ENCODE peak calls at places on chromosomes 3 and 15, in eight cellular contexts. M, Q, C, G, U, D, Y and T are unnamed samples.

GRCh38 chr15:25059698-25060471 is 105.1 kb downstream of the SNRPN start:
- DNase-seq in G (no peak), U (no peak), C (no peak), M (no peak), Y (no peak), D (no peak), Q (no peak), T (no peak)

GRCh38 chr3:165696496-165696895 is 140.7 kb downstream of the BCHE start:
- DNase-seq in Q (no peak), D (no peak), Y (no peak), G (no peak), C (no peak), M (no peak), U (no peak), T (no peak)

GRCh38 chr3:113185436-113185835 is 25.9 kb upstream of the BOC start:
- DNase-seq in D (no peak), C (no peak), G (no peak), U (peak), Y (no peak), M (peak), Q (no peak), T (no peak)

GRCh38 chr15:40747685-40748631 is 7.1 kb downstream of the RMDN3 start:
- DNase-seq in C (no peak), D (no peak), M (no peak), G (no peak), Q (no peak), Y (no peak), U (no peak), T (no peak)

GRCh38 chr3:195165790-195166189 is 105.2 kb downstream of the XXYLT1 start:
- DNase-seq in U (no peak), Y (no peak), G (no peak), D (no peak), Q (no peak), C (no peak), M (no peak), T (no peak)

GRCh38 chr15:66269326-66270090 is 16.0 kb upstream of the MEGF11 start:
- DNase-seq in C (no peak), U (no peak), Q (peak), G (peak), D (no peak), Y (peak), M (peak), T (peak)

GRCh38 chr3:43192028-43192427 is 86.1 kb upstream of the POMGNT2 start:
- DNase-seq in C (no peak), M (no peak), Q (no peak), D (no peak), Y (no peak), G (no peak), U (no peak), T (no peak)

GRCh38 chr3:46966811-46967210 is 9.7 kb downstream of the CCDC12 start:
- DNase-seq in Q (no peak), Y (no peak), G (no peak), C (no peak), D (no peak), M (no peak), U (no peak), T (no peak)

GRCh38 chr3:57098418-57099310 is 38.2 kb downstream of the SPATA12 start:
- DNase-seq in G (no peak), D (no peak), Y (no peak), M (no peak), U (no peak), C (no peak), Q (no peak), T (no peak)

GRCh38 chr3:119295816-119296484 is 1.8 kb downstream of the ARHGAP31 start:
- DNase-seq in Y (no peak), C (no peak), U (no peak), Q (no peak), G (no peak), D (no peak), M (peak), T (no peak)

GRCh38 chr3:20480771-20481170 is 294.8 kb upstream of the SGO1 start:
- DNase-seq in D (no peak), Y (no peak), U (no peak), C (no peak), G (peak), Q (no peak), M (peak), T (peak)

GRCh38 chr3:135567223-135567622 is 398.3 kb upstream of the PPP2R3A start:
- DNase-seq in M (no peak), G (no peak), C (no peak), Y (no peak), D (no peak), Q (no peak), U (peak), T (no peak)

GRCh38 chr15:44716983-44717602 is 5.8 kb downstream of the B2M start:
- DNase-seq in Q (no peak), Y (no peak), U (no peak), C (no peak), D (no peak), G (no peak), M (no peak), T (no peak)

GRCh38 chr15:98292442-98293240 is 332.1 kb downstream of the ARRDC4 start:
- DNase-seq in G (peak), D (peak), C (peak), M (peak), Q (peak), Y (peak), U (no peak), T (peak)

GRCh38 chr3:52809821-52810377 is 15.3 kb downstream of the ITIH3 start:
- DNase-seq in M (no peak), Y (no peak), D (no peak), C (no peak), U (no peak), Q (no peak), G (no peak), T (no peak)

DNA sequence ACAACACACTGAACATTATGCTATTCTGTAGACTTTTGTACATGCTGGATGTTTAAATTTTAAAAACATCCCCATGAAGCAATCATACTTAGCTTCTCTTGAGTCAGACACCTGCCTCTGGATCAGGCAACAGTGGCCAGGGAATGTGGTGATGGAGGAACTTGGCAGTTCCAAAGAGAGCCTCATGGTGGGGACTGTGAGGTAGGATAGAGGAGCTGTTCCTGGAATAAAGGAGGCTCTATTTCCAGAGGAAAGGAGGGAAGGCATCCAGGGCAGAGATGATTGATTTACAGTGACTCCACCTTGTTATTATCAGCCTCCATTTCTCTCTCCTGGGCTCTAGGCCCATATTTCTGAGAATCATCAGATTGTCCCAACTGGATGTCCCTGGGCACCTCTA is 35.0 kb upstream of the ABHD17C start:
- DNase-seq in M (no peak), C (no peak), D (peak), Y (no peak), G (peak), Q (no peak), U (no peak), T (peak)
- TF ChIP-seq CTCF in M (no peak), C (no peak), D (peak), Y (no peak), G (peak), Q (peak), U (no peak), T (peak)

GRCh38 chr15:67381416-67382045 is 126.9 kb downstream of the IQCH start:
- DNase-seq in D (no peak), Y (no peak), M (no peak), Q (no peak), G (no peak), C (no peak), U (no peak), T (no peak)
- H3K4me3 ChIP-seq in D (no peak), Y (no peak), M (no peak), Q (no peak), G (no peak), C (no peak), U (no peak), T (no peak)

GRCh38 chr15:97030251-97030650 is 699.8 kb downstream of the NR2F2 start:
- DNase-seq in U (no peak), M (no peak), D (no peak), C (no peak), Q (no peak), Y (peak), G (no peak), T (no peak)
- TF ChIP-seq CTCF in U (no peak), M (no peak), D (no peak), C (no peak), Q (no peak), Y (no peak), G (no peak), T (no peak)

DNA sequence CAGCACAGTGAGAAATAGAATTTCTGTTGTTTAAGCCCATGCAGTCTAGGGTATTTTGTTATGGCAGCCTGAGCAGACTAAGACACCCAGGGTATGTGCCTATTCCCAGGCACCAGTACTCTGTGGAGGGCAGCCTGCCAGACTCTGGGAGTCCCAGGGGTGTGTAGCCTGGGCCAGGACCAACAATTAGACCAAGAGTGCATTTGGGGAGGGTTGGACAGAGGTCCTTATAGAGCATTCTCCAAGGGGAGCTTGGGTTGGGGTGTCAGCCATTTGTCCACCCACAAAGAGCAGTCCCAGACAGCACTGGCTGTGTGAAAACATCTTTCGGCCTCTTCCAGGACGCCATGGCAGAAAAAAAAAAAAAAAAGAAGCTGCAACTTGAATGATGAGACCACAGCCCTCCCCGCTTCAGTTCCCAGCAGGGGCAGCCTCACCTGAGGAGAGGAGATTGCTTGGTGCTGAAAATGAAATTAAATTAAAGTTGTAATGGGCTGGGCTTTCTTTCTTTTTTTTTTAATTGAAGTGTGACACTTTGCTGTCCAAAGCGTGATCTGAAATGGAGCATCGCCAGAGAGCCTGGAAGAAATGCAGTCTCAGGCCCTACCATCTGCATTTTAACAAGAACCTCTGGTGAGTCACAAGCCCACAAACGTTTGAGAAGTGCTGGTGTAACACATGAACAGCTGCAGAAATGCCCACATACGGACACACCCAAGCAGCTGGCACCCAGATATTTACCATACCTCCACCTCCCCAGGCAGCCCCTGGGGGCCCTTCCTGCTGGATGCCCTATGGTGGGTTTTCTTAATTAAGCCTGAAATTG is 21.3 kb upstream of the CAV3 start:
- DNase-seq in C (no peak), Y (peak), D (no peak), M (peak), Q (peak), G (peak), U (no peak), T (no peak)
- H3K4me3 ChIP-seq in C (no peak), Y (no peak), D (no peak), M (no peak), Q (no peak), G (no peak), U (no peak), T (no peak)

GRCh38 chr3:129626744-129627349 is 20.4 kb upstream of the PLXND1 start:
- DNase-seq in U (no peak), D (peak), G (peak), C (peak), Q (peak), M (peak), Y (peak), T (peak)

GRCh38 chr3:129625071-129625874 is 18.8 kb upstream of the PLXND1 start:
- DNase-seq in G (no peak), C (no peak), D (peak), Y (peak), M (no peak), Q (no peak), U (no peak), T (no peak)

GRCh38 chr3:129629011-129629410 is 22.5 kb upstream of the PLXND1 start:
- DNase-seq in C (no peak), Y (no peak), U (no peak), Q (no peak), D (no peak), G (no peak), M (no peak), T (no peak)

GRCh38 chr3:129627350-129628168 is 21.1 kb upstream of the PLXND1 start:
- DNase-seq in M (peak), Q (peak), C (peak), D (peak), G (peak), U (no peak), Y (peak), T (peak)

GRCh38 chr3:129628169-129628522 is 21.7 kb upstream of the PLXND1 start:
- DNase-seq in Q (no peak), Y (no peak), U (no peak), G (peak), D (no peak), M (no peak), C (no peak), T (no peak)
- TF ChIP-seq CTCF in Q (no peak), Y (no peak), U (no peak), G (no peak), D (peak), M (no peak), C (no peak), T (no peak)

GRCh38 chr3:89179355-89179997 is 72.1 kb downstream of the EPHA3 start:
- DNase-seq in D (no peak), U (no peak), C (no peak), Q (no peak), M (peak), Y (no peak), G (peak), T (no peak)
- H3K4me3 ChIP-seq in D (no peak), U (no peak), C (no peak), Q (no peak), M (no peak), Y (no peak), G (no peak), T (no peak)

DNA sequence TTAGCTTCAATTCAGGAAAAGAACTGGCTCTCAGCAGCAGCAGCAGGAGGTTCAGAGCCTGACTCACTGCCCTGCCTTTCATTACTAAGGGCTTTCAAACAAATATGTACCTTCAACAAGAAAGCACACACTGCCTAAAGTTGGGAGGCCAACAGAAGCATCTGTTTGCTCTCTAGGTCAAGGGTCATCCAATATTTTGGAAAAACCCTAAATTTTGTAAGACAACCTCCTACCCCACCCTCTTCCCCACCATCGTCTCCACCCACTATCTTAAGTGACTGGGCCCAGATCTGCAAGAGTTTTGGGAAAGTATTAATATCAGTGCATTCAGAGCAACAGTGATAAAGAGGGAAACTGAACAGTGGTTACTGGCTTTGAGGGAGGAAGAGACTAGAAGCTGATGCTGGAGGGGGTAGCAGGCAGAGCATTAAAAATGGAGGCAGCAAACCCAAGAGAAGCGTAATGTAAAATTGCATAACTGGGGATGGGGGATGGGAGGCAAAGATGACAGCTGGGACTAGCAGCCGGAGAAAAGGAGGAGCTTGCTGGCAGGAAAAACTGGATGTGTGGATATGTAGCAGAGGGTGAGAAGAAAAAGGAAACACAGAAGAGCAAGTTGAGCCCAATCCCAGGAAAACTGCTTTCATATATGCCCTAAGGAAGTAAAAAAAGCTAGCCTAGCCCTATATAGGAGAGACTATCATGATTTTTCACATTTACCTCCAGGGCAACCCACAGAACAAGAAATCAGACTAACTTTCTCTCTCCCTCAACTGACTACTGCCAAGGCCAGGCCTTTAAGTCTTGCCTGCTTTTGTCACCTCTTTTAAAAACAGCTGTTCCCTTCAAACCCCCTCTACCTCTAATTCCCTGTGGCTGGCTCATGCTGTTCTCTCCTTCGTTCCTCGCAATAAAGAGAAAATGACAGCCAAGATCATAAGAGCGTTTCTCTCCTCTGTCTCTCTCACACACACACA is 31.5 kb downstream of the NPTN start:
- DNase-seq in C (no peak), M (peak), D (peak), Q (peak), U (no peak), G (peak), Y (peak), T (peak)
- TF ChIP-seq CTCF in C (no peak), M (no peak), D (no peak), Q (no peak), U (no peak), G (no peak), Y (no peak), T (no peak)